ENCODE peak calls at places on chromosomes 1 and 21, in eight cellular contexts. One of them, this sample, is unnamed.

GRCh38 chr1:101843160-101843559 is 153.6 kb downstream of the OLFM3 start:
- DNase-seq in lower lobe of right lung: no peak
- DNase-seq in breast epithelium: no peak
- DNase-seq in prostate gland: no peak
- DNase-seq in heart right ventricle: no peak
- DNase-seq in CD8-positive, alpha-beta T cell: no peak
- DNase-seq in thoracic aorta: no peak
- DNase-seq in upper lobe of right lung: no peak
- DNase-seq in this sample: no peak

GRCh38 chr1:204484948-204485347 is 9.7 kb downstream of the PIK3C2B start:
- DNase-seq in lower lobe of right lung: no peak
- DNase-seq in breast epithelium: no peak
- DNase-seq in prostate gland: no peak
- DNase-seq in heart right ventricle: no peak
- DNase-seq in CD8-positive, alpha-beta T cell: no peak
- DNase-seq in thoracic aorta: no peak
- DNase-seq in upper lobe of right lung: no peak
- DNase-seq in this sample: no peak

GRCh38 chr1:235649722-235650163 is at the start of gene GNG4:
- DNase-seq in lower lobe of right lung: no peak
- DNase-seq in breast epithelium: no peak
- DNase-seq in prostate gland: peak; percentile 38
- DNase-seq in heart right ventricle: no peak
- DNase-seq in CD8-positive, alpha-beta T cell: no peak
- DNase-seq in thoracic aorta: no peak
- DNase-seq in upper lobe of right lung: no peak
- DNase-seq in this sample: no peak

GRCh38 chr1:3664700-3665375 is 12.5 kb downstream of the TP73 start:
- DNase-seq in lower lobe of right lung: no peak
- DNase-seq in breast epithelium: peak; percentile 15
- DNase-seq in prostate gland: no peak
- DNase-seq in heart right ventricle: no peak
- DNase-seq in CD8-positive, alpha-beta T cell: no peak
- DNase-seq in thoracic aorta: no peak
- DNase-seq in upper lobe of right lung: peak; percentile 34
- DNase-seq in this sample: no peak

GRCh38 chr1:2526824-2527552 is 592 bp upstream of the PANK4 start:
- DNase-seq in lower lobe of right lung: no peak
- DNase-seq in breast epithelium: no peak
- DNase-seq in prostate gland: no peak
- DNase-seq in heart right ventricle: peak; percentile 66
- DNase-seq in CD8-positive, alpha-beta T cell: no peak
- DNase-seq in thoracic aorta: no peak
- DNase-seq in upper lobe of right lung: no peak
- DNase-seq in this sample: no peak

GRCh38 chr1:231424950-231425805 is 3.1 kb upstream of the EGLN1 start:
- DNase-seq in lower lobe of right lung: no peak
- DNase-seq in breast epithelium: no peak
- DNase-seq in prostate gland: no peak
- DNase-seq in heart right ventricle: peak; percentile 52
- DNase-seq in CD8-positive, alpha-beta T cell: no peak
- DNase-seq in thoracic aorta: no peak
- DNase-seq in upper lobe of right lung: no peak
- DNase-seq in this sample: no peak

GRCh38 chr1:234684854-234685253 is 74.9 kb upstream of the IRF2BP2 start:
- DNase-seq in lower lobe of right lung: no peak
- DNase-seq in breast epithelium: no peak
- DNase-seq in prostate gland: no peak
- DNase-seq in heart right ventricle: no peak
- DNase-seq in CD8-positive, alpha-beta T cell: no peak
- DNase-seq in thoracic aorta: no peak
- DNase-seq in upper lobe of right lung: no peak
- DNase-seq in this sample: no peak

GRCh38 chr1:207603777-207604176 is 41.2 kb upstream of the CR1L start:
- DNase-seq in lower lobe of right lung: no peak
- DNase-seq in breast epithelium: no peak
- DNase-seq in prostate gland: no peak
- DNase-seq in heart right ventricle: no peak
- DNase-seq in CD8-positive, alpha-beta T cell: no peak
- DNase-seq in thoracic aorta: no peak
- DNase-seq in upper lobe of right lung: no peak
- DNase-seq in this sample: no peak

GRCh38 chr1:44553127-44553758 is 121.0 kb downstream of the TMEM53 start:
- DNase-seq in lower lobe of right lung: no peak
- DNase-seq in breast epithelium: no peak
- DNase-seq in prostate gland: no peak
- DNase-seq in heart right ventricle: no peak
- DNase-seq in CD8-positive, alpha-beta T cell: no peak
- DNase-seq in thoracic aorta: no peak
- DNase-seq in upper lobe of right lung: no peak
- DNase-seq in this sample: no peak

GRCh38 chr1:95084317-95085176 is 11.8 kb upstream of the ALG14 start:
- DNase-seq in lower lobe of right lung: no peak
- DNase-seq in breast epithelium: no peak
- DNase-seq in prostate gland: no peak
- DNase-seq in heart right ventricle: no peak
- DNase-seq in CD8-positive, alpha-beta T cell: no peak
- DNase-seq in thoracic aorta: no peak
- DNase-seq in upper lobe of right lung: no peak
- DNase-seq in this sample: no peak

GRCh38 chr1:160032165-160032827 is 506 bp upstream of the PIGM start:
- DNase-seq in lower lobe of right lung: no peak
- DNase-seq in breast epithelium: no peak
- DNase-seq in prostate gland: no peak
- DNase-seq in heart right ventricle: no peak
- DNase-seq in CD8-positive, alpha-beta T cell: no peak
- DNase-seq in thoracic aorta: no peak
- DNase-seq in upper lobe of right lung: no peak
- DNase-seq in this sample: no peak

GRCh38 chr1:53303175-53303574 is 24.7 kb downstream of the LRP8 start:
- DNase-seq in lower lobe of right lung: no peak
- DNase-seq in breast epithelium: no peak
- DNase-seq in prostate gland: no peak
- DNase-seq in heart right ventricle: no peak
- DNase-seq in CD8-positive, alpha-beta T cell: no peak
- DNase-seq in thoracic aorta: no peak
- DNase-seq in upper lobe of right lung: no peak
- DNase-seq in this sample: no peak

GRCh38 chr21:39164523-39164922 is 18.7 kb downstream of the PSMG1 start:
- DNase-seq in lower lobe of right lung: no peak
- DNase-seq in breast epithelium: no peak
- DNase-seq in prostate gland: no peak
- DNase-seq in heart right ventricle: no peak
- DNase-seq in CD8-positive, alpha-beta T cell: no peak
- DNase-seq in thoracic aorta: no peak
- DNase-seq in upper lobe of right lung: no peak
- DNase-seq in this sample: no peak

GRCh38 chr1:66300986-66301451 is 232.9 kb upstream of the SGIP1 start:
- DNase-seq in lower lobe of right lung: no peak
- DNase-seq in breast epithelium: no peak
- DNase-seq in prostate gland: no peak
- DNase-seq in heart right ventricle: no peak
- DNase-seq in CD8-positive, alpha-beta T cell: no peak
- DNase-seq in thoracic aorta: no peak
- DNase-seq in upper lobe of right lung: no peak
- DNase-seq in this sample: no peak

DNA sequence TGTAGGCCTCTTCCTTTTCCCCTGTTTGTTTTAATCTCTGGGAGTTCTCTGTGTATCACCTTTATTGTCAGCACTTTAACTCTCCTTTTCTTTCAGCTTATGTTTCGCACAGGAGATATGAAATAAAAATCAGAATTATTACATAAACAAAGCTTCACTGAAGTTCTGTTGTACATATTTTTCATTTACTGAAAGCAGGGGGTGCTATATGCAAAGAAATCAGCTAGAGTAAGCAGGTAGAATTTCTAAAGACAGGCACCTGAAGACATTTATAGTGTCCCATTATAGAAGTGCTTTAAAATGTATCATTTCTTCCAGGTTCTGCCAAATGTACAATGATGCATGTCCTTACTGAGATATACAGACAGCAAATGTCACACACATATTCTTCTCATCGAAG is 585.0 kb downstream of the PLA2G4A start:
- DNase-seq in lower lobe of right lung: no peak
- DNase-seq in breast epithelium: no peak
- DNase-seq in prostate gland: no peak
- DNase-seq in heart right ventricle: no peak
- DNase-seq in CD8-positive, alpha-beta T cell: no peak
- DNase-seq in thoracic aorta: no peak
- DNase-seq in upper lobe of right lung: no peak
- DNase-seq in this sample: no peak
- TF ChIP-seq CTCF in lower lobe of right lung: no peak
- TF ChIP-seq CTCF in breast epithelium: no peak
- TF ChIP-seq CTCF in prostate gland: peak; percentile 44
- TF ChIP-seq CTCF in heart right ventricle: no peak
- TF ChIP-seq CTCF in CD8-positive, alpha-beta T cell: no peak
- TF ChIP-seq CTCF in thoracic aorta: no peak
- TF ChIP-seq CTCF in upper lobe of right lung: no peak
- TF ChIP-seq CTCF in this sample: peak; percentile 50

DNA sequence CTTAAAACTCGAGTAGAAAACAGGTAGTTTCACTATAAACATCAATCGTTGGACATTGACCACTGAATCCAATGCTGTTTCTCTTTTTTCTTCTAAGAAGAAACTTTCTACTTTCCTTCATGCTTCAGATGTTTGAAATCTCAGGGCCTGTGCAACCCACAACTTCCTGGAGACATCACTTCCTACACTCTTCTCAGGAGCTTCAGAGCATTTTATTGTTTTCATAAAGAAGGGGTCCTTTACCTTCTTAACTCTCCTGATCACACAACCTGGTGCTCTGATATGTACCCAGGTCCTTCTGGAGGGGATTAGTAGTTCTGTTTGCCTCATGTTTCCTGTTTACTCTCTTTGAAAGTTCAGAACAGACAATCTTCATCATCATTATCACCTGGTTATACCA is 113.0 kb upstream of the VAV3 start:
- DNase-seq in lower lobe of right lung: no peak
- DNase-seq in breast epithelium: no peak
- DNase-seq in prostate gland: no peak
- DNase-seq in heart right ventricle: no peak
- DNase-seq in CD8-positive, alpha-beta T cell: no peak
- DNase-seq in thoracic aorta: no peak
- DNase-seq in upper lobe of right lung: no peak
- DNase-seq in this sample: no peak
- H3K9me3 ChIP-seq in lower lobe of right lung: no peaks in the 10 kb centered on the region
- H3K9me3 ChIP-seq in breast epithelium: no peaks in the 10 kb centered on the region
- H3K9me3 ChIP-seq in prostate gland: no peaks in the 10 kb centered on the region
- H3K9me3 ChIP-seq in heart right ventricle: no peaks in the 10 kb centered on the region
- H3K9me3 ChIP-seq in CD8-positive, alpha-beta T cell: no peaks in the 10 kb centered on the region
- H3K9me3 ChIP-seq in thoracic aorta: no peaks in the 10 kb centered on the region
- H3K9me3 ChIP-seq in upper lobe of right lung: no peaks in the 10 kb centered on the region
- H3K9me3 ChIP-seq in this sample: no peaks in the 10 kb centered on the region

DNA sequence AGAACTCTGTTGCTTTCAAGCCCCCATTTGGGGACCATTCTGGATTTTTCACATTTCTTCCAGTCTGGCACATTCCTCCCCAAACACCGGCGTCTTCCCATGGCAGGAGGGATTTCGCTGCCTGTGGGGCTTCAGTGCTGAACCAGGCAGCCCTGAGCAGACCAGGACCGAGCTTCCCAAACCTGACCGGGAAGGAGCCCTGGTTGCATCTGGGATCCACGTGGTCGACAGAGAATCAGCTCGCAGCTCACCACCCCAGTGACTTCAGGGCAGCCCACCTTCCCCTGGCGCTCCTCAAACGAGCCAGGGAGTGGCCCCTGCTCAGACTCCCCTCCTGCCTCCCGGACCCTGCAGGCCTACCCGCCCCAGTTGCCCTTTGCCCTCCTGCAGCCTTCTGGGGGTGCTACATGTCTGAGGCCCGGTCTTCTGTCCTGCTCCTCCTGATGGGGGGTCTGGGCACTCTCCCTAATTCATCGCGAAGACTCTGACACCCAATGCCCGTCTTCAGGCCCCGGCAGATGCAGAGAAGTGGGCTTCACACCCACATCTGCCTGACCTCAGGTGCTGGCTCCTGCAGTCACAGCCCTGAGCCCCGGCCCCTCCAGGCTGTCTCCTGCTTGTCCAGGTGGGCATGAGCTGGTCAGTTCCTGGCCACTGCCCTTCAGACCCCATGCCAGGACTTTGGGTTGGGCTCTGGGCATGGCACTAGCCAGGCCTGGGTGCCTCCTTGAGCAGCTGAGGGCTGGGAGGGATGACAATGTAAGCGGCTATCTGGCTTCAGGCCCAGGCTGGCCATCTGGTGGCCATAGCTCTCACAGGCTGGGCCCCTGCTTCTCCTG is 26.2 kb upstream of the PRSS38 start:
- DNase-seq in lower lobe of right lung: no peak
- DNase-seq in breast epithelium: no peak
- DNase-seq in prostate gland: no peak
- DNase-seq in heart right ventricle: no peak
- DNase-seq in CD8-positive, alpha-beta T cell: no peak
- DNase-seq in thoracic aorta: no peak
- DNase-seq in upper lobe of right lung: peak; percentile 59
- DNase-seq in this sample: no peak
- TF ChIP-seq CTCF in lower lobe of right lung: no peak
- TF ChIP-seq CTCF in breast epithelium: no peak
- TF ChIP-seq CTCF in prostate gland: no peak
- TF ChIP-seq CTCF in heart right ventricle: no peak
- TF ChIP-seq CTCF in CD8-positive, alpha-beta T cell: no peak
- TF ChIP-seq CTCF in thoracic aorta: no peak
- TF ChIP-seq CTCF in upper lobe of right lung: no peak
- TF ChIP-seq CTCF in this sample: no peak

DNA sequence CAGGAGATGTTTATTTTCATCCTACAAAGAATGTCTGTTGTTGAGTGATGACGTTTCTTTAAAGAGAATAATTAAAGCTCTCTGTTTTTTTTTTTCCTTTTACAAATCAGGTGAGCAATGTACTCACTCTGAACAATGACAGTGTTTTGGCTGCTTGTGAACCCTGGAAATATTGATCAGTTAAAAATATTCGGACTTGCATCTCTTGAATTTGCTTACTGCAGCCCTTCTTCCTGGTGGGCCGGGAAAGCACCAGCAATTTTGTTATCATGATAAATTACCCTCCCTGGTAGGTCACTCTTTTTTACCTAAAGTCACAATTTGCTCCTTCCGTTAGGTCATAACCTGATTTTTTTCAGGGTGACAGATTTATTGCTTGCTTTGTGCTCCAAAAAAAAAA is 72.3 kb upstream of the NR5A2 start:
- DNase-seq in lower lobe of right lung: no peak
- DNase-seq in breast epithelium: no peak
- DNase-seq in prostate gland: no peak
- DNase-seq in heart right ventricle: no peak
- DNase-seq in CD8-positive, alpha-beta T cell: no peak
- DNase-seq in thoracic aorta: no peak
- DNase-seq in upper lobe of right lung: no peak
- DNase-seq in this sample: no peak
- H3K9me3 ChIP-seq in lower lobe of right lung: no peaks in the 10 kb centered on the region
- H3K9me3 ChIP-seq in breast epithelium: no peaks in the 10 kb centered on the region
- H3K9me3 ChIP-seq in prostate gland: no peaks in the 10 kb centered on the region
- H3K9me3 ChIP-seq in heart right ventricle: no peaks in the 10 kb centered on the region
- H3K9me3 ChIP-seq in CD8-positive, alpha-beta T cell: no peaks in the 10 kb centered on the region
- H3K9me3 ChIP-seq in thoracic aorta: no peaks in the 10 kb centered on the region
- H3K9me3 ChIP-seq in upper lobe of right lung: no peaks in the 10 kb centered on the region
- H3K9me3 ChIP-seq in this sample: no peaks in the 10 kb centered on the region